ENCODE peak calls at places on chromosomes 11 and 22, in six cellular contexts. K, Z, G, Q, M and A are unnamed samples.

GRCh38 chr11:2308713-2309112 is 6.9 kb downstream of the TSPAN32 start:
- DNase-seq in K (no peak), Z (no peak), G (no peak), Q (peak), M (no peak), A (no peak)

GRCh38 chr11:87180743-87181142 is 143.0 kb downstream of the TMEM135 start:
- DNase-seq in K (no peak), Z (no peak), G (peak), Q (no peak), M (no peak), A (no peak)

GRCh38 chr11:1327064-1327460 is 17.6 kb upstream of the TOLLIP start:
- DNase-seq in K (no peak), Z (no peak), G (peak), Q (peak), M (no peak), A (no peak)

GRCh38 chr11:87236368-87236767 is 198.6 kb downstream of the TMEM135 start:
- DNase-seq in K (no peak), Z (no peak), G (peak), Q (no peak), M (no peak), A (no peak)

GRCh38 chr11:111344032-111344431 is 35.0 kb downstream of the POU2AF1 start:
- DNase-seq in K (peak), Z (no peak), G (peak), Q (no peak), M (peak), A (no peak)

GRCh38 chr11:93131709-93132108 is 66.1 kb downstream of the SLC36A4 start:
- DNase-seq in K (no peak), Z (no peak), G (no peak), Q (no peak), M (no peak), A (no peak)

GRCh38 chr11:29282088-29282487 is 734.7 kb downstream of the KCNA4 start:
- DNase-seq in K (no peak), Z (peak), G (peak), Q (no peak), M (no peak), A (no peak)

GRCh38 chr11:132839226-132839625 is 693.1 kb downstream of the OPCML start:
- DNase-seq in K (no peak), Z (no peak), G (no peak), Q (no peak), M (no peak), A (no peak)

GRCh38 chr11:65355013-65355775 is 643 bp downstream of the TIGD3 start:
- DNase-seq in K (no peak), Z (peak), G (no peak), Q (peak), M (peak), A (no peak)

GRCh38 chr11:65781152-65781961 is 581 bp upstream of the AP5B1 start:
- DNase-seq in K (peak), Z (peak), G (no peak), Q (peak), M (peak), A (peak)

GRCh38 chr11:20604295-20604803 is 4.9 kb downstream of the SLC6A5 start:
- DNase-seq in K (no peak), Z (no peak), G (no peak), Q (no peak), M (no peak), A (no peak)

GRCh38 chr11:62851807-62852522 is 12.6 kb upstream of the WDR74 start:
- DNase-seq in K (no peak), Z (no peak), G (no peak), Q (no peak), M (no peak), A (no peak)

GRCh38 chr22:36386900-36387663 is 685 bp downstream of the MYH9 start:
- DNase-seq in K (peak), Z (no peak), G (no peak), Q (peak), M (peak), A (peak)

GRCh38 chr11:12157241-12157661 is 46.9 kb downstream of the MICAL2 start:
- DNase-seq in K (no peak), Z (no peak), G (peak), Q (no peak), M (no peak), A (no peak)
- H3K4me3 ChIP-seq in K (no peak), Z (no peak), G (no peak), Q (no peak), M (no peak), A (no peak)

GRCh38 chr22:42803454-42803853 is 53.6 kb downstream of the ARFGAP3 start:
- DNase-seq in K (peak), Z (no peak), G (no peak), Q (no peak), M (no peak), A (no peak)
- TF ChIP-seq POLR2A in K (no peak), Z (no peak), G (no peak), Q (no peak), M (no peak), A (no peak)

DNA sequence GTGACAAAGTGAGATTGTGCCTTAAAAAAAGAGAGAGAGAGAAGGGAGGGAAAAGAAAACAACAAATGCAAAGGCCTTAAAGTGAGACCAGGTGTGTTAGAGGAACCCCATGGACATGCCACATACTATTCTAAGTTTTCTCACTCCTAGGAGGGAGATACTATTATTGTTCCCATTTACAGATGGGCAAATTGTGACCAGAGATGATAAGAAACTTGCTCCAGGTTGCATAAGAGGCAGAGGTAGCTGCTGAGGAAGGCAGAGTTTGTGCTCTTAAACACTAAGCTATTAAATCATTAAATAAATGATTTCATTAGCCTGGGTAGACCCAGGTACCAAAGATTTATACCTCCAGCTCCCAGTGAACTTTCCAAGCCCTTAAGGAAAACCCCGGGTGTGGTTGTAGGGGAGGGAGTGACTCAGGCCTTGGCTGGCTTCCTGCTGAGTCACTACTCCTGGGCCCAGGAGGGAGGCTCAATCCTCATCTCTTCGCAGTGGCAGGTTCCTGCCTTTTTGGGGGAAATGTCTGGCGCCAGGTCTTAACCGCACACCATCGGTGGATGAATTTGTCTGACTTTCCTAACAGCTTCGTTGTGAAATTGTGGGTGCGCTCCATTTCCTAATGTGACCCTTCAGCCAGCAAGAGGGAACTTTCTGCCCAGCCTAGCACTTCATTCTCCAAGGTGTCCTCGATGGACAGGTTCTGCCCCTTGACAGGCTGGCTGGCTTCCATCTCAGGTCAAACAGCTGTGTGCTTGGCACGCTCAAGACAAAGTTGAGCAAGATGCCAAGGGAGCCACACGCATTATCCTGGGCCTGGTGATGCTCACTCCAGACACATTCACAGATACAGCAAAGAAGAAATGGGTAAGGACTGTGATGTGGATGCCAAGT is 33.4 kb upstream of the PTPRJ start:
- DNase-seq in K (peak), Z (peak), G (peak), Q (peak), M (peak), A (peak)
- H3K4me3 ChIP-seq in K (no peak), Z (no peak), G (no peak), Q (no peak), M (no peak), A (no peak)

DNA sequence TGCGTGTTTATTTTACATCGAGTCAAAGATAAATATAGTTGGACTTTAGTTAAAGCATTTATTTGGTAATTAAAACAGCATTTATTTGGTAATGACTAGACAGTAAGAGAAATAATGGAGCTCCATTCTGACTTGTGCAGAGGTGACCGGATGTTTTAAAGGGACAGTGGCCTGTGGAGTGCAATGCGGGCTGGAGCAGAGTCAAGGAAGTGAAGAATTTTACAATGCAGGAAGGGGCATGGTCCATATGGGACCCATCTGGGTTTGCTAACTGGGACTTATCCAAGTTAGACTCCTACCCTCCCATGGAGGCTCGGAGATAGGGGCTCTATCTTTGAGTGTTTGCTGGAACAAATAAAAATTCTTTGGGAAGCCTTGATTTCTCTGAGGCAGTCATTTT is 59.9 kb upstream of the MYO18B start:
- DNase-seq in K (no peak), Z (no peak), G (no peak), Q (no peak), M (no peak), A (no peak)
- TF ChIP-seq POLR2A in K (no peak), Z (no peak), G (no peak), Q (no peak), M (no peak), A (no peak)